ENCODE peak calls at places on chromosomes 2 and 18, in nine cellular contexts. R is CD8-positive, alpha-beta memory T cell; Z is activated T-cell treated with anti-CD3 and anti-CD28 coated beads for 4 hours; S is natural killer cell treated with Interleukin-12 subunit alpha and Interleukin-12 subunit beta and Interleukin-15 and Interleukin-18, amount 100 ng/mL, for 72 hours; X is hepatic stellate cell; K is thoracic aorta; Q is NCI-H1417; Y is myocyte; A is posterior vena cava. I is an unnamed sample.

GRCh38 chr2:61536086-61536722 is 2.0 kb downstream of the XPO1 start:
- DNase-seq in Z (no peak), K (no peak), R (no peak), Q (peak), S (no peak), A (no peak), Y (no peak), X (no peak), I (peak)

GRCh38 chr18:70469916-70470315 is 181.1 kb downstream of the SOCS6 start:
- DNase-seq in S (no peak), X (no peak), R (no peak), Q (peak), Y (peak), A (no peak), Z (no peak), K (no peak), I (peak)

GRCh38 chr18:48638896-48639771 is 100.3 kb downstream of the CTIF start:
- DNase-seq in A (no peak), Q (no peak), R (no peak), Z (no peak), S (peak), K (no peak), X (no peak), Y (no peak), I (no peak)

GRCh38 chr2:191352536-191352935 is 107.3 kb downstream of the MYO1B start:
- DNase-seq in A (no peak), K (no peak), R (no peak), X (peak), S (no peak), Q (no peak), Y (peak), Z (no peak), I (no peak)

GRCh38 chr2:65411056-65411795 is 21.2 kb downstream of the SPRED2 start:
- DNase-seq in Y (no peak), Q (peak), K (no peak), Z (no peak), X (no peak), R (no peak), S (no peak), A (no peak), I (no peak)

GRCh38 chr2:174748948-174749347 is 15.3 kb downstream of the CHRNA1 start:
- DNase-seq in K (no peak), Q (peak), S (no peak), A (no peak), Z (peak), X (no peak), R (peak), Y (peak), I (peak)

GRCh38 chr18:21242141-21243040 is at the start of gene GREB1L:
- DNase-seq in X (peak), K (no peak), R (no peak), S (no peak), A (peak), Y (peak), Z (no peak), Q (peak), I (peak)

GRCh38 chr2:99643824-99644787 is 154.3 kb upstream of the REV1 start:
- DNase-seq in R (no peak), Y (no peak), K (no peak), A (peak), Z (no peak), X (peak), S (no peak), Q (peak), I (no peak)

GRCh38 chr2:121748202-121748601 is 7.2 kb upstream of the TSN start:
- DNase-seq in Y (no peak), R (no peak), K (no peak), S (no peak), Q (no peak), Z (no peak), A (no peak), X (no peak), I (peak)

GRCh38 chr2:221570321-221571107 is 1.6 kb downstream of the EPHA4 start:
- DNase-seq in Z (no peak), S (no peak), Q (peak), K (no peak), R (peak), A (no peak), Y (peak), X (no peak), I (peak)

GRCh38 chr2:191217580-191217979 is 27.6 kb upstream of the MYO1B start:
- DNase-seq in R (no peak), Q (no peak), S (no peak), A (no peak), X (no peak), K (no peak), Z (no peak), Y (peak), I (no peak)

GRCh38 chr2:237743024-237743423 is 55.6 kb upstream of the RBM44 start:
- DNase-seq in Z (no peak), Q (no peak), A (no peak), K (no peak), X (no peak), R (no peak), Y (no peak), S (no peak), I (no peak)

GRCh38 chr2:42965196-42965595 is 172.8 kb upstream of the HAAO start:
- DNase-seq in S (no peak), K (no peak), A (no peak), X (no peak), Z (no peak), R (no peak), Q (no peak), Y (no peak), I (no peak)

GRCh38 chr2:218783612-218784169 is 1.7 kb downstream of the CYP27A1 start:
- DNase-seq in Q (no peak), Z (no peak), X (no peak), Y (no peak), A (no peak), K (no peak), R (no peak), S (no peak), I (no peak)

GRCh38 chr2:229314117-229314516 is 43.0 kb upstream of the PID1 start:
- DNase-seq in Y (no peak), K (no peak), Z (no peak), S (no peak), R (no peak), Q (no peak), A (no peak), X (no peak), I (no peak)

GRCh38 chr2:32741575-32741974 is 113.7 kb downstream of the TTC27 start:
- DNase-seq in Z (no peak), K (no peak), R (no peak), Q (no peak), X (no peak), Y (no peak), S (no peak), A (no peak), I (no peak)

GRCh38 chr2:24175631-24176030 is 778 bp downstream of the FAM228A start:
- DNase-seq in Z (no peak), Y (no peak), X (peak), K (no peak), R (no peak), A (no peak), S (no peak), Q (no peak), I (no peak)

GRCh38 chr2:179900655-179901054 is 39.2 kb upstream of the ZNF385B start:
- DNase-seq in X (no peak), A (no peak), Z (no peak), S (no peak), R (no peak), Q (no peak), K (no peak), Y (no peak), I (no peak)

GRCh38 chr18:74040459-74041332 is 106.9 kb downstream of the FBXO15 start:
- DNase-seq in A (no peak), X (peak), R (peak), S (no peak), Q (peak), K (no peak), Y (no peak), Z (peak), I (peak)

GRCh38 chr2:113762377-113763118 is 6.1 kb upstream of the SLC35F5 start:
- DNase-seq in R (no peak), X (peak), Z (no peak), A (no peak), Y (peak), K (no peak), Q (no peak), S (no peak), I (no peak)

GRCh38 chr2:3603536-3604206 is 8.8 kb downstream of the COLEC11 start:
- DNase-seq in Z (no peak), Y (no peak), R (no peak), A (peak), Q (no peak), S (no peak), X (no peak), K (no peak), I (no peak)

GRCh38 chr2:39851691-39852110 is 72.6 kb upstream of the THUMPD2 start:
- DNase-seq in Z (no peak), Y (peak), A (no peak), K (no peak), Q (peak), S (no peak), X (no peak), R (no peak), I (peak)

GRCh38 chr18:59823611-59824195 is 76.1 kb upstream of the PMAIP1 start:
- DNase-seq in Q (peak), Y (peak), Z (no peak), A (no peak), X (peak), S (no peak), R (peak), K (no peak), I (peak)

GRCh38 chr2:110813896-110814295 is 81.5 kb downstream of the ACOXL start:
- DNase-seq in R (no peak), K (no peak), Q (no peak), A (no peak), X (no peak), Z (no peak), Y (peak), S (no peak), I (no peak)

GRCh38 chr2:108220942-108221541 is 18.7 kb upstream of the SULT1C3 start:
- DNase-seq in Z (no peak), S (no peak), X (no peak), K (no peak), Y (peak), R (no peak), Q (no peak), A (no peak), I (peak)

GRCh38 chr18:80200932-80201672 is 46.2 kb downstream of the PARD6G start:
- DNase-seq in A (no peak), K (no peak), X (no peak), Q (peak), Y (no peak), R (no peak), Z (no peak), S (no peak), I (peak)

GRCh38 chr2:207331674-207332073 is 165.9 kb upstream of the KLF7 start:
- DNase-seq in Y (no peak), X (no peak), Z (no peak), K (no peak), A (no peak), R (no peak), S (no peak), Q (no peak), I (no peak)

GRCh38 chr2:240564571-240565266 is 3.6 kb upstream of the RNPEPL1 start:
- DNase-seq in Y (no peak), S (peak), X (no peak), R (peak), Q (no peak), Z (no peak), K (no peak), A (peak), I (no peak)

GRCh38 chr2:121596221-121597080 is 52.8 kb downstream of the CLASP1 start:
- DNase-seq in R (no peak), Q (peak), K (no peak), Z (no peak), X (peak), S (peak), Y (peak), A (no peak), I (peak)

GRCh38 chr2:56812432-56812831 is 628.6 kb downstream of the CCDC85A start:
- DNase-seq in X (no peak), S (no peak), Y (no peak), K (no peak), Z (no peak), Q (no peak), R (no peak), A (no peak), I (no peak)

GRCh38 chr2:101617786-101618185 is 79.7 kb upstream of the MAP4K4 start:
- DNase-seq in Y (no peak), X (no peak), Z (no peak), R (no peak), Q (no peak), K (no peak), S (no peak), A (no peak), I (no peak)

GRCh38 chr2:56806924-56807323 is 623.1 kb downstream of the CCDC85A start:
- DNase-seq in Q (no peak), R (no peak), Z (no peak), S (no peak), X (no peak), A (no peak), Y (no peak), K (no peak), I (no peak)

GRCh38 chr2:226903179-226903578 is 67.3 kb downstream of the RHBDD1 start:
- DNase-seq in Y (peak), Q (no peak), X (peak), R (no peak), S (no peak), K (no peak), A (no peak), Z (no peak), I (no peak)

GRCh38 chr18:67483237-67483636 is 33.3 kb downstream of the DSEL start:
- DNase-seq in Q (no peak), R (no peak), Y (peak), S (no peak), A (no peak), X (no peak), K (no peak), Z (no peak), I (peak)